ENCODE peak calls at places on chromosome 5, in eight cellular contexts. E, D, U, L, V, J, Q and W are unnamed samples.

GRCh38 chr5:541148-541887 is 17.1 kb upstream of the SLC9A3 start:
- DNase-seq in E (no peak), D (no peak), U (no peak), L (peak), V (no peak), J (no peak), Q (no peak), W (no peak)

GRCh38 chr5:71587709-71588532 is 781 bp downstream of the MCCC2 start:
- DNase-seq in E (no peak), D (no peak), U (no peak), L (peak), V (no peak), J (no peak), Q (no peak), W (no peak)

GRCh38 chr5:76641514-76642120 is 18.4 kb upstream of the F2RL2 start:
- DNase-seq in E (peak), D (peak), U (peak), L (peak), V (peak), J (peak), Q (peak), W (peak)

GRCh38 chr5:55570026-55570425 is 35.3 kb upstream of the PLPP1 start:
- DNase-seq in E (no peak), D (no peak), U (no peak), L (no peak), V (no peak), J (no peak), Q (no peak), W (peak)

GRCh38 chr5:159100022-159100927 is 559 bp upstream of the EBF1 start:
- DNase-seq in E (peak), D (peak), U (peak), L (peak), V (peak), J (peak), Q (peak), W (peak)

GRCh38 chr5:55102345-55102744 is at the start of gene GZMA:
- DNase-seq in E (no peak), D (no peak), U (no peak), L (peak), V (no peak), J (peak), Q (no peak), W (no peak)

GRCh38 chr5:33737697-33738096 is 154.1 kb downstream of the ADAMTS12 start:
- DNase-seq in E (no peak), D (no peak), U (no peak), L (no peak), V (no peak), J (no peak), Q (no peak), W (no peak)

GRCh38 chr5:83400712-83401111 is 70.8 kb upstream of the VCAN start:
- DNase-seq in E (no peak), D (no peak), U (no peak), L (no peak), V (no peak), J (no peak), Q (no peak), W (no peak)

GRCh38 chr5:176608937-176609723 is 826 bp downstream of the GPRIN1 start:
- DNase-seq in E (no peak), D (no peak), U (no peak), L (peak), V (no peak), J (no peak), Q (peak), W (no peak)

GRCh38 chr5:147175516-147176097 is 59.2 kb upstream of the STK32A start:
- DNase-seq in E (no peak), D (no peak), U (no peak), L (no peak), V (no peak), J (no peak), Q (no peak), W (no peak)

GRCh38 chr5:98796197-98796972 is 22.9 kb downstream of the RGMB start:
- DNase-seq in E (peak), D (peak), U (peak), L (no peak), V (no peak), J (no peak), Q (peak), W (peak)

GRCh38 chr5:160835818-160836528 is 16.0 kb downstream of the ATP10B start:
- DNase-seq in E (no peak), D (no peak), U (no peak), L (no peak), V (no peak), J (no peak), Q (no peak), W (no peak)

GRCh38 chr5:112914584-112914983 is 7.4 kb downstream of the REEP5 start:
- DNase-seq in E (no peak), D (no peak), U (no peak), L (no peak), V (no peak), J (no peak), Q (peak), W (peak)

GRCh38 chr5:179258922-179259730 is 86.1 kb downstream of the ADAMTS2 start:
- DNase-seq in E (no peak), D (peak), U (no peak), L (peak), V (no peak), J (no peak), Q (peak), W (peak)

GRCh38 chr5:178502401-178503100 is 87.6 kb downstream of the COL23A1 start:
- DNase-seq in E (no peak), D (peak), U (no peak), L (no peak), V (no peak), J (no peak), Q (peak), W (no peak)

GRCh38 chr5:175847503-175847902 is 23.9 kb upstream of the CPLX2 start:
- DNase-seq in E (no peak), D (no peak), U (no peak), L (no peak), V (no peak), J (no peak), Q (no peak), W (peak)

GRCh38 chr5:39364367-39364766 is at the start of gene C9:
- DNase-seq in E (no peak), D (no peak), U (no peak), L (no peak), V (no peak), J (no peak), Q (no peak), W (no peak)